ENCODE peak calls at places on chromosomes 3 and 15, in five cellular contexts. X, N, U, P and D are unnamed samples.

GRCh38 chr3:172159962-172160538 is 120.7 kb downstream of the FNDC3B start:
- DNase-seq in X (no peak), N (no peak), U (no peak), P (no peak), D (no peak)

GRCh38 chr15:79086814-79087213 is 3.8 kb downstream of the RASGRF1 start:
- DNase-seq in X (no peak), N (no peak), U (no peak), P (no peak), D (no peak)

GRCh38 chr3:119891944-119892721 is 110.2 kb downstream of the NR1I2 start:
- DNase-seq in X (peak; percentile 38), N (peak; percentile 20), U (peak; percentile 15), P (peak; percentile 76), D (peak; percentile 10)

GRCh38 chr15:78775472-78775871 is 35.8 kb downstream of the ADAMTS7 start:
- DNase-seq in X (no peak), N (peak; percentile 1), U (no peak), P (no peak), D (no peak)

GRCh38 chr3:126378341-126378751 is 16.4 kb upstream of the CFAP100 start:
- DNase-seq in X (no peak), N (no peak), U (no peak), P (no peak), D (no peak)

GRCh38 chr3:125684199-125684598 is 88.9 kb upstream of the OSBPL11 start:
- DNase-seq in X (peak; percentile 40), N (no peak), U (peak; percentile 19), P (no peak), D (no peak)

GRCh38 chr3:101151286-101151901 is 158.2 kb upstream of the ABI3BP start:
- DNase-seq in X (no peak), N (no peak), U (no peak), P (no peak), D (no peak)

GRCh38 chr3:58719684-58720083 is 53.1 kb upstream of the FAM3D start:
- DNase-seq in X (no peak), N (no peak), U (peak; percentile 44), P (no peak), D (no peak)

GRCh38 chr3:190517696-190518095 is 3.8 kb downstream of the IL1RAP start:
- DNase-seq in X (no peak), N (no peak), U (no peak), P (no peak), D (no peak)

GRCh38 chr3:121552797-121553196 is 7.0 kb upstream of the POLQ start:
- DNase-seq in X (no peak), N (no peak), U (no peak), P (no peak), D (no peak)

GRCh38 chr3:50336452-50337174 is 4.0 kb downstream of the RASSF1 start:
- DNase-seq in X (no peak), N (no peak), U (no peak), P (no peak), D (no peak)

GRCh38 chr3:71694358-71694999 is 30.7 kb downstream of the EIF4E3 start:
- DNase-seq in X (no peak), N (no peak), U (no peak), P (peak; percentile 57), D (no peak)

GRCh38 chr15:26298010-26298661 is 435.0 kb upstream of the ATP10A start:
- DNase-seq in X (no peak), N (no peak), U (no peak), P (no peak), D (no peak)

GRCh38 chr3:98702166-98702565 is 61.0 kb upstream of the ST3GAL6 start:
- DNase-seq in X (no peak), N (no peak), U (no peak), P (no peak), D (no peak)